ENCODE peak calls at places on chromosomes 6 and 20, in six cellular contexts. Q is left ventricle myocardium inferior, J is NT2/D1, F is neuronal stem cell, N is fibroblast of lung, H is sigmoid colon. D is an unnamed sample.
A peak's percentile ranks its signal among the peaks of the same experiment; 100 is the strongest.

GRCh38 chr6:22062807-22063408 is 233.9 kb downstream of the PRL start:
- DNase-seq in H (no peak), Q (no peak), F (no peak), J (no peak), N (no peak), D (no peak)

GRCh38 chr20:15187612-15188011 is 850.2 kb upstream of the FLRT3 start:
- DNase-seq in J (no peak), N (no peak), F (no peak), Q (no peak), H (no peak), D (no peak)

GRCh38 chr20:35207950-35208611 is 18.4 kb upstream of the MMP24 start:
- DNase-seq in F (peak; percentile 69), J (peak; percentile 77), H (peak; percentile 89), Q (peak; percentile 78), N (peak; percentile 57), D (peak; percentile 73)

GRCh38 chr6:36187446-36187845 is 9.1 kb upstream of the BRPF3 start:
- DNase-seq in Q (no peak), J (no peak), F (no peak), H (no peak), N (no peak), D (no peak)

GRCh38 chr6:70194421-70194820 is 108.5 kb downstream of the COL9A1 start:
- DNase-seq in F (no peak), J (no peak), N (no peak), H (no peak), Q (no peak), D (no peak)

GRCh38 chr6:132907915-132908314 is 93.5 kb downstream of the RPS12 start:
- DNase-seq in J (no peak), H (no peak), F (no peak), N (peak; percentile 92), Q (no peak), D (no peak)

GRCh38 chr6:13238017-13238416 is 90.3 kb downstream of the TBC1D7 start:
- DNase-seq in H (no peak), J (no peak), Q (no peak), N (no peak), F (no peak), D (no peak)

GRCh38 chr6:96460052-96460700 is 61.4 kb upstream of the UFL1 start:
- DNase-seq in H (no peak), F (no peak), J (no peak), Q (no peak), N (no peak), D (no peak)

GRCh38 chr20:62825994-62826645 is 9.3 kb downstream of the COL9A3 start:
- DNase-seq in F (no peak), J (no peak), H (no peak), Q (no peak), N (no peak), D (no peak)

GRCh38 chr6:32906539-32906938 is 34.3 kb downstream of the HLA-DMB start:
- DNase-seq in H (no peak), J (no peak), Q (no peak), F (no peak), N (peak; percentile 74), D (no peak)

GRCh38 chr6:30463651-30464618 is 25.4 kb upstream of the HLA-E start:
- DNase-seq in J (no peak), N (peak; percentile 54), Q (peak; percentile 40), F (no peak), H (no peak), D (no peak)

GRCh38 chr6:162173448-162173847 is 554.1 kb downstream of the PRKN start:
- DNase-seq in Q (no peak), F (no peak), N (no peak), J (no peak), H (no peak), D (no peak)

GRCh38 chr6:31592396-31592771 is 422 bp downstream of the NCR3 start:
- DNase-seq in F (no peak), H (no peak), N (no peak), J (no peak), Q (no peak), D (no peak)

GRCh38 chr6:32148722-32149576 is 2.8 kb downstream of the PRRT1 start:
- DNase-seq in F (no peak), J (no peak), N (peak; percentile 25), Q (no peak), H (no peak), D (no peak)

GRCh38 chr20:60008130-60008808 is 50.0 kb downstream of the CDH26 start:
- DNase-seq in H (no peak), F (no peak), J (no peak), N (no peak), Q (no peak), D (no peak)

GRCh38 chr6:19972221-19972620 is 135.1 kb downstream of the ID4 start:
- DNase-seq in Q (no peak), N (no peak), J (no peak), F (no peak), H (no peak), D (no peak)

GRCh38 chr20:25867776-25868649 is 171.4 kb upstream of the ZNF337 start:
- DNase-seq in N (peak; percentile 50), J (no peak), H (peak; percentile 89), Q (peak; percentile 83), F (no peak), D (no peak)

GRCh38 chr20:32482251-32483220 is 102.6 kb downstream of the NOL4L start:
- DNase-seq in J (no peak), H (peak; percentile 76), N (peak; percentile 35), F (peak; percentile 61), Q (peak; percentile 63), D (no peak)

GRCh38 chr6:161578478-161578877 is 304.6 kb upstream of the AGPAT4 start:
- DNase-seq in H (no peak), J (no peak), F (no peak), N (no peak), Q (no peak), D (no peak)

GRCh38 chr20:62409935-62410741 is 3.1 kb upstream of the CABLES2 start:
- DNase-seq in J (no peak), H (peak; percentile 87), N (peak; percentile 16), Q (peak; percentile 43), F (peak; percentile 65), D (no peak)

GRCh38 chr20:9262653-9263194 is 193.8 kb downstream of the PLCB4 start:
- DNase-seq in F (no peak), N (peak; percentile 22), J (no peak), Q (no peak), H (no peak), D (no peak)

GRCh38 chr6:119025793-119026192 is 52.7 kb downstream of the FAM184A start:
- DNase-seq in J (no peak), N (no peak), H (no peak), F (no peak), Q (no peak), D (no peak)

DNA sequence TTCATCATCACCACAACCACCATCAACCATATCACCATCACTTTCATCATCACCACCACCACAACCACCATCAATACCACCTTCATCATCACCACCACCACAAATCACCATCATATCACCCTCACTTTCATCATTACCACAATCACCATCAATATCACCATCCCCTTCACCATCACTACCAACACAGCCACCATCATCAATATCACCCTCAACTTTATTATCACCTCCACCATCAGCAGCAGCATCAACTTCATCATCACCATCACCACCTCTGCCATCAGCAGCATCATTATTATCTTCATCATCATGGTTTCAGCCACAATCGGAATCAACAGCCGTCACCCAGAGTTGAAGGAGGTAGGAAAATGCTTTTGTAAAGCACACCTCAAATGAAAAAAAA is 225.7 kb upstream of the SULF2 start:
- DNase-seq in N (no peak), F (no peak), H (no peak), J (no peak), Q (no peak), D (no peak)
- H3K9me3 ChIP-seq in N (no peaks in the 10 kb centered on the region), F (peaks cover 3% of the 10 kb centered on the region), H (no peaks in the 10 kb centered on the region), J (peaks cover 30% of the 10 kb centered on the region), Q (peaks cover 24% of the 10 kb centered on the region), D (no peaks in the 10 kb centered on the region)

DNA sequence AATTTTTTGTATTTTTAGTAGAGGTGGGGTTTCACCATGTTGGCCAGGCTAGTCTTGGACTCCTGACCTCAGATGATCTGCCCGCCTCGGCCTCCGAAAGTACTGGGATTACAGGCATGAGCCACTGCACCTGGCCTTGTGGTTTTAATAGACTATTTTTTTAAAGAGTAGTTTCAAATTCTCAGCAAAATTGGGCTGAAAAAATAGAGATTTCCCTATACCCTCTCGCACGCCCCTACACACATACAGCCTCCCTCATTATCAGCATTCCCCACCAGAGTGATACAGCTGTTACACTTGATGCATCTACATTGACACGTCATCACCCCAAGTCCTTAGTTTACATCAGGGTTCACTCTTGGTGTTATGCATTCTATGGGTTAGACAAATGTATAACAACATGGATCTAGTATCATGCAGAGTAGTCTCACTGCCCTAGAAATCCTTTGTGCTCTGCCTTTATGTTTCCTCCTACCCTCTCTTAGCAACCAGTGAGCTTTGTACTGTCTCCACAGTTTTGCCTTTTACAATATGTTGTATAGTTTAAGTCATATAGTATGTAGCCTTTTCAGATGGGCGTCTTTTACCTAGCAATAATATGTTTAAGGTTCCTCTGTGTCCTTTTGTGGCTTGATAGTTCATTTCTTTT is 103.6 kb downstream of the CDYL start:
- DNase-seq in H (no peak), J (no peak), Q (no peak), F (no peak), N (no peak), D (no peak)
- H3K4me1 ChIP-seq in H (peaks cover 12% of the 10 kb centered on the region), J (no peaks in the 10 kb centered on the region), Q (peaks cover 14% of the 10 kb centered on the region), F (peaks cover 2% of the 10 kb centered on the region), N (no peaks in the 10 kb centered on the region), D (peaks cover 8% of the 10 kb centered on the region)

GRCh38 chr6:111993342-111993741 is 60.6 kb upstream of the CCN6 start:
- DNase-seq in H (no peak), F (no peak), N (no peak), Q (no peak), J (no peak), D (no peak)

GRCh38 chr6:111994791-111995190 is 59.1 kb upstream of the CCN6 start:
- DNase-seq in J (no peak), Q (no peak), N (no peak), H (no peak), F (no peak), D (no peak)

GRCh38 chr6:111990214-111990613 is 63.7 kb upstream of the CCN6 start:
- DNase-seq in F (no peak), Q (no peak), N (no peak), H (no peak), J (no peak), D (no peak)

GRCh38 chr6:111995409-111995808 is 58.5 kb upstream of the CCN6 start:
- DNase-seq in F (no peak), J (no peak), H (no peak), N (peak; percentile 32), Q (no peak), D (no peak)

GRCh38 chr6:111992851-111993250 is 61.1 kb upstream of the CCN6 start:
- DNase-seq in Q (no peak), H (no peak), F (no peak), J (no peak), N (no peak), D (no peak)
- H3K4me3 ChIP-seq in Q (no peak overlapping the region), H (no peak overlapping the region), F (no peak overlapping the region), J (no peak overlapping the region), N (no peak overlapping the region), D (no peak overlapping the region)

GRCh38 chr6:117624869-117625481 is 22.7 kb upstream of the GOPC start:
- DNase-seq in N (no peak), F (no peak), Q (no peak), J (no peak), H (no peak), D (no peak)

GRCh38 chr6:117629119-117629518 is 26.8 kb upstream of the GOPC start:
- DNase-seq in F (no peak), J (no peak), N (no peak), Q (no peak), H (no peak), D (no peak)

DNA sequence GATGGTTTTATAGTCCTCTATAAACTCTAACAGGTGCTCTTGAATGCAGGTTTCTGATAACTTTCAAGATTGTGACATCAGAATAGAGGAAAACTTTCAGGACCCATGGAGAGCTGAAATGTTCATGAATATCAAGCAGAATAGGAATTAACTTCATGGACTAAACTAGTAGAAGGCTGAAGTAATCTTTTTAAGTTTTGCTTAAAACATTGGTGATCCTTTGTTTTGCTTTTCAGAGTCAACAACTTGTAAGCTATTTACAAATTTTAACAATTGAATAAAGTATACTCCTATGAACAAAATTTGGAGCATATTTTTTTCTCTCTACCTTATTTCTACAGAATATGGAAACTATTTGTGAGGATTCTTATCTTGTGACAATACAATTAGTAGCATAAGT is 25.2 kb upstream of the GOPC start:
- DNase-seq in F (no peak), H (no peak), J (no peak), N (no peak), Q (no peak), D (no peak)
- H3K9me3 ChIP-seq in F (peaks cover 28% of the 10 kb centered on the region), H (no peaks in the 10 kb centered on the region), J (peaks cover 66% of the 10 kb centered on the region), N (no peaks in the 10 kb centered on the region), Q (peaks cover 41% of the 10 kb centered on the region), D (no peaks in the 10 kb centered on the region)